ENCODE peak calls at places on chromosomes 5 and 9, in five cellular contexts. L is SJSA1; H is CD4-positive, alpha-beta memory T cell; Q is right atrium auricular region; Z is trophoblast cell. W is an unnamed sample.

GRCh38 chr9:80951675-80952074 is 737.7 kb downstream of the TLE1 start:
- DNase-seq in L (no peak), H (no peak), Q (no peak), Z (no peak), W (no peak)

GRCh38 chr9:125655691-125656410 is 51.2 kb downstream of the MAPKAP1 start:
- DNase-seq in L (peak), H (no peak), Q (no peak), Z (no peak), W (no peak)

GRCh38 chr5:154408806-154409205 is 37.0 kb upstream of the SAP30L start:
- DNase-seq in L (no peak), H (no peak), Q (no peak), Z (no peak), W (no peak)

GRCh38 chr5:118596255-118596654 is 392.1 kb downstream of the DTWD2 start:
- DNase-seq in L (no peak), H (no peak), Q (no peak), Z (no peak), W (no peak)

GRCh38 chr9:116336133-116336862 is 182.7 kb downstream of the PAPPA start:
- DNase-seq in L (no peak), H (no peak), Q (no peak), Z (no peak), W (no peak)

GRCh38 chr5:154320690-154321089 is 125.1 kb upstream of the SAP30L start:
- DNase-seq in L (no peak), H (no peak), Q (no peak), Z (no peak), W (no peak)

GRCh38 chr5:173283318-173284288 is 44.6 kb downstream of the STC2 start:
- DNase-seq in L (peak), H (peak), Q (peak), Z (peak), W (peak)

GRCh38 chr9:129838707-129839259 is 3.5 kb downstream of the USP20 start:
- DNase-seq in L (peak), H (no peak), Q (no peak), Z (no peak), W (peak)

GRCh38 chr5:73369283-73369682 is 79.3 kb downstream of the FOXD1 start:
- DNase-seq in L (no peak), H (no peak), Q (no peak), Z (no peak), W (no peak)

GRCh38 chr9:97364769-97365490 is 47.0 kb upstream of the TDRD7 start:
- DNase-seq in L (no peak), H (no peak), Q (no peak), Z (no peak), W (no peak)

GRCh38 chr5:50343715-50344114 is 97.4 kb downstream of the EMB start:
- DNase-seq in L (no peak), H (no peak), Q (no peak), Z (no peak), W (no peak)

GRCh38 chr9:121783523-121784507 is 132.4 kb downstream of the DAB2IP start:
- DNase-seq in L (no peak), H (no peak), Q (no peak), Z (no peak), W (no peak)

GRCh38 chr5:106121972-106122605 is 1548.6 kb downstream of the EFNA5 start:
- DNase-seq in L (peak), H (no peak), Q (no peak), Z (peak), W (no peak)

GRCh38 chr5:178121450-178122276 is 8.3 kb downstream of the N4BP3 start:
- DNase-seq in L (no peak), H (no peak), Q (no peak), Z (no peak), W (no peak)

DNA sequence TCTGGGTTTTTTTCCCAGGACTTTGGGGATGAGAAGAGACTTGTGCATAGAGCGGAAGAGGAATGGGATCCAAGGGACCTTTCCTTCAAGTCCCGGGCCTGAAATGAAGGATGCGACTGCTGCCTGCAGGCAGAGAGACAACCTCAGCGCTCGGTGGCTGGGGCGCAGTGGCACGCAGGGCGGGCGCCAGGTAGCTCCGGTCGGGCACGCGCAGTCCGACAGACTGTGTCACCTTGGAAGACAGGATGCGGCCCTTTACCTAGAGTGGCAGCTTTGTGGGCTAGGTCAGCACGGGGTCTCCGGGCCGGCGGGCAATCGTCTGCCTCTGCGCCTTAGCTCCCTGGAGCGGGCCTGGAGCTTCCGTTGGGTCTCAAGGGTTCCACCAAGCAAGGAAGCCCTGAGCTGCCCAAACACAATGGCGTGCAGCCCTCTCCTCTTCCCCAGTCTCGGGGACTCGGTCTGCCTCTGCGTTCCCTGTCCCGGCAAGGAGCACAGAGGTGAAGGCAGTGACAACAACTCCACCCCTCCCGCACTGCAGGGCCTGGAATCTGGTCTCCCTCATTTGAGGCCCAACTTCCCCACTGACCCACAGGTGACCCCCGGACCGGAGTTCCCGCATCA is 6.0 kb downstream of the BARX1 start:
- DNase-seq in L (no peak), H (no peak), Q (no peak), Z (no peak), W (no peak)
- H3K4me3 ChIP-seq in L (no peak), H (no peak), Q (no peak), Z (no peak), W (no peak)

GRCh38 chr5:95857185-95857945 is 34.8 kb upstream of the GLRX start:
- DNase-seq in L (no peak), H (no peak), Q (peak), Z (peak), W (no peak)

GRCh38 chr5:95856501-95856981 is 34.0 kb upstream of the GLRX start:
- DNase-seq in L (no peak), H (no peak), Q (no peak), Z (peak), W (no peak)

GRCh38 chr5:95859327-95860060 is 37.0 kb upstream of the GLRX start:
- DNase-seq in L (no peak), H (no peak), Q (no peak), Z (peak), W (no peak)

GRCh38 chr5:95858023-95858461 is 35.5 kb upstream of the GLRX start:
- DNase-seq in L (peak), H (no peak), Q (peak), Z (peak), W (no peak)

GRCh38 chr5:95858661-95859326 is 36.3 kb upstream of the GLRX start:
- DNase-seq in L (peak), H (peak), Q (peak), Z (peak), W (peak)
- H3K4me3 ChIP-seq in L (peak), H (no peak), Q (no peak), Z (no peak), W (peak)

DNA sequence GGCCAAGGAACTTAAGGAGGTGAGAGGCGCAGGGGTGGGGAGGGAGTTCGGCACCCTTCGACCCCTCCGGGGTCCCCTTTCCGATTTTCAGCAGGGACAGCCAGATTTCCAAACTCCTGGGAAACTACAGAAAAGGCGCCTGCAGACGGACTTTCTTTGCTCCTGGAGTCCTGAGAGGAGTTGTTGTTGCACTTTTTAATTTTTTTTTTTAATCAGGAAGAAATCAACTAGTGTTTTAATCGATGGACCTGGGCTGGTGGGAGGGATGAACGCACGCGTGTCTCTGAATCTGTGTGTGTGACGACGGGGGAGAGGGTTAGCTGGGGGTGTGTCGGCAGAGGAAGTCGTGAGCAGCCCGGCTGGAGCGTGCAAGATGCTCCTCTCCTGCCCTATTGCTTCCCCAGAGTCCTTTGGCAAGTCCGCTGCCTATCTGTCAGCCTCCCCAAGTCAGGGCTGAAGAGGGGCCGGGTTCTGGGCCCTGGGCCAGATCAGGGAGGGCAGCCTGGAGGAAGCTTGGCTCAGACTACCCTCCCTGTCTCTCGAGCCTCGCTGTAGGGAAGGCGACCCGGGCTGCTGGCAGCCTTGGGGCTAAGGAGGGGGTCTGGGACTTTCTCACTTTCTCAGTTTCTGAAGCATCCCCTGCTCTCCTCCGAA is 654 bp downstream of the PRR16 start:
- DNase-seq in L (peak), H (no peak), Q (peak), Z (no peak), W (no peak)
- H3K4me3 ChIP-seq in L (peak), H (no peak), Q (peak), Z (peak), W (peak)

GRCh38 chr9:34045903-34046302 is 2.8 kb downstream of the UBAP2 start:
- DNase-seq in L (no peak), H (no peak), Q (no peak), Z (no peak), W (no peak)
- H3K4me3 ChIP-seq in L (no peak), H (no peak), Q (no peak), Z (no peak), W (no peak)

GRCh38 chr5:757931-758697 is 26.4 kb downstream of the ZDHHC11B start:
- DNase-seq in L (no peak), H (peak), Q (peak), Z (peak), W (peak)
- H3K4me3 ChIP-seq in L (no peak), H (no peak), Q (no peak), Z (no peak), W (no peak)

DNA sequence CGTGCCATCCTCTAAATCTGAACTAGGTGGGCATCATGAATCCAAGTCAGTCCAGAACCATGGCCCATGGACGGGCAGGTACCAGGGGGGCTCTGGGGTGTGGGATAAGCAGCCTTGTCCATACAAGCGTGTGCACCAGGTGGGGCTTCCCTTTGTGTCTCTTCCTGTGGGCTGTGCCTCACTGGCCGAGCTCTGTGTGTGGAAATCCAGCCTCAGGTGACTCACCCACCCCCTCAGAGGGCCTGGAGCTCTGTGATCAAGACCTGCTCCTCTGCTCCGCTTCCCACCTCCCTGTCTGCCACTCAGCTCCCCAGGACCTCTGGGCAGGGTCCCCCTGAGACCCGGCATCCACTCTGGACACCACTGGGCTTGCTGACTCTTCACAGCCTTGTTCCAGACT is 33.0 kb downstream of the GADD45G start:
- DNase-seq in L (no peak), H (no peak), Q (no peak), Z (peak), W (no peak)
- H3K4me3 ChIP-seq in L (no peak), H (no peak), Q (no peak), Z (no peak), W (no peak)

GRCh38 chr5:31197183-31197582 is 3.7 kb downstream of the CDH6 start:
- DNase-seq in L (no peak), H (no peak), Q (no peak), Z (no peak), W (no peak)
- H3K4me3 ChIP-seq in L (no peak), H (no peak), Q (no peak), Z (no peak), W (no peak)

DNA sequence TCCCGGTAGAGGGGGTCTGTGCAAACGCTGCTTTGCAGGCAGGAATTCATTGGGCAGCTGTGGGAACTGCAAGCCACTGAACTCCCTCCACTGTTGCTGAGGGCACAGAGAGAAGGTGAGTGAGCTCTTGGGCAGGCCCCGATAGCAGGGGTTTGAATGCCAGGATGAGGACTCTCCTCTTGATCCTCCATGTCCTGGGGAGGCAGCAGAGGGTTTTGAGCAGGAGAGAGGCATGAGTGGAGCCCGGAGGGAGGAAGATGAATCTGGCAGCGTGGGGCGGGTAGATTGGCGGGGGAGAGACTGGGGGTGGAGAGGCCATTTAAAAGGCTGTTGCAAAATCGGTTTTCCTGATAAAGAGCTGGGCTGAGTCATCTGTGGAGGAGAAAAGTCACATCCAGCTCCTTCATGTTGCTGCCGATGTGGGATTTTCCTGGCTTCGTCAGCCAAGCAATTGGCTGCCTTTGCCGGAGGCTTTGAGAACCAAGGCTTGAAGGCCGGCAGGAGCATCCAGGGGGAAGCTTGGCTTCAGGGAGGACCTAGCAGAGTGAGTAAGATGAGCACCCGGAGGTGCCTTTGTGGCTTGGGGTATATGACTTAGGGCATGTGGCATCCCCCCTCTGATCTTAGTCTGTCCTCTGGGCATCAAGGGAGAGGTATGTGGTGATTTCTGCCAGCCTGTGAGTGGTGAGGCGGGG is at the start of gene SYNPO:
- DNase-seq in L (peak), H (no peak), Q (peak), Z (peak), W (peak)
- H3K4me3 ChIP-seq in L (peak), H (no peak), Q (peak), Z (peak), W (peak)

GRCh38 chr5:42951847-42952411 is 88.2 kb downstream of the ANXA2R start:
- DNase-seq in L (no peak), H (peak), Q (no peak), Z (peak), W (no peak)
- H3K4me3 ChIP-seq in L (no peak), H (peak), Q (peak), Z (no peak), W (peak)

DNA sequence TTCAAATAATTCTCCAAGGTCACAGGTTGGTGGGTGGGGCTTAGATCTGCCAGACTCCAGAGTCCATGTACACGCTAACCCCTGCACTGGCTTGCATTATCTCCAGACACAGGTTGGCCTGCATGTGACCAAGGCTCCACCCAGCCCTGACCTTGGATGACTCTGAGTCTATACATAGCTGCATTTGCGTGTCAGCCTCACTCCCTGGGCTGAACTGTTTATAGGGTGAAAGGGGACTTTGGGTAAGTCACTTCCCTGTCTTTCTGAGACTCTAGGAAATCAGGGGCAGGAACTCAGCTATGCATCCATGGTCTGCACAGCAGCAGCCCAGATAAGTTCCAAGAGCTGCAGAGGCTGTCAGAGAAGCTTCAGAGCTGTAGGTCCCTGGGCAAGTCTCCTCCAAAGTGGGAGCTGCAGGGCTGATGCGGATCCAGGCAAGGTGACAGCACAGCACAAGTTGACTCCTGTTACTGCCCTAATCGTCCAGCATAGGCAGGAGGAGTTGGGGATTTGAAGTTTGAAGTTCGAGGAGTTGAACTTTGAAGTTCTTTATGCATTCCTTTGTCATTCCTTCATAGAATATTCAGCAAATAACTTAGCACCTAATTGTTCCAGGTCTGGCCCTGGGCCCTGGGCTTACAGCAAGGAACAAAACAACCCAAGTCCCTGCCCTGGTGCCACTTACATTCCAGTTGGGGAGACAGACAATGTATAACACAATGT is 53.4 kb downstream of the SLC22A5 start:
- DNase-seq in L (peak), H (no peak), Q (peak), Z (peak), W (peak)
- H3K4me3 ChIP-seq in L (no peak), H (no peak), Q (no peak), Z (no peak), W (no peak)

W was measured in PC-9.